ENCODE peak calls at places on chromosome 12, in four cellular contexts. I is choroid plexus epithelial cell, R is breast epithelium, E is heart left ventricle. V is an unnamed sample.

GRCh38 chr12:6767592-6768384 is 1.6 kb downstream of the PTMS start:
- DNase-seq in I (peak), R (peak), E (no peak), V (no peak)

GRCh38 chr12:56836800-56837663 is 73.9 kb downstream of the HSD17B6 start:
- DNase-seq in I (peak), R (no peak), E (no peak), V (no peak)

GRCh38 chr12:113005759-113006158 is 27.4 kb downstream of the OAS2 start:
- DNase-seq in I (no peak), R (no peak), E (no peak), V (no peak)

GRCh38 chr12:30794591-30795409 is 40.0 kb upstream of the CAPRIN2 start:
- DNase-seq in I (peak), R (no peak), E (peak), V (no peak)

GRCh38 chr12:12282761-12283160 is 15.9 kb upstream of the LRP6 start:
- DNase-seq in I (peak), R (no peak), E (no peak), V (no peak)

GRCh38 chr12:18462437-18462836 is 201.1 kb downstream of the PIK3C2G start:
- DNase-seq in I (peak), R (no peak), E (peak), V (no peak)

GRCh38 chr12:18217981-18218380 is 43.3 kb upstream of the PIK3C2G start:
- DNase-seq in I (no peak), R (no peak), E (no peak), V (no peak)

GRCh38 chr12:121968880-121969279 is 50.5 kb downstream of the CFAP251 start:
- DNase-seq in I (no peak), R (no peak), E (peak), V (no peak)

GRCh38 chr12:48973531-48973930 is 2.0 kb upstream of the WNT10B start:
- DNase-seq in I (no peak), R (no peak), E (no peak), V (no peak)

GRCh38 chr12:4244868-4245267 is 28.7 kb upstream of the CCND2 start:
- DNase-seq in I (no peak), R (no peak), E (no peak), V (no peak)

GRCh38 chr12:122871851-122872785 is 23.8 kb downstream of the VPS37B start:
- DNase-seq in I (peak), R (peak), E (peak), V (no peak)

GRCh38 chr12:66055837-66056319 is 74.7 kb downstream of the LLPH start:
- DNase-seq in I (no peak), R (no peak), E (no peak), V (no peak)

GRCh38 chr12:76679778-76680177 is 84.1 kb upstream of the ZDHHC17 start:
- DNase-seq in I (no peak), R (no peak), E (no peak), V (no peak)
- TF ChIP-seq CTCF in I (no peak), R (no peak), E (no peak), V (no peak)

DNA sequence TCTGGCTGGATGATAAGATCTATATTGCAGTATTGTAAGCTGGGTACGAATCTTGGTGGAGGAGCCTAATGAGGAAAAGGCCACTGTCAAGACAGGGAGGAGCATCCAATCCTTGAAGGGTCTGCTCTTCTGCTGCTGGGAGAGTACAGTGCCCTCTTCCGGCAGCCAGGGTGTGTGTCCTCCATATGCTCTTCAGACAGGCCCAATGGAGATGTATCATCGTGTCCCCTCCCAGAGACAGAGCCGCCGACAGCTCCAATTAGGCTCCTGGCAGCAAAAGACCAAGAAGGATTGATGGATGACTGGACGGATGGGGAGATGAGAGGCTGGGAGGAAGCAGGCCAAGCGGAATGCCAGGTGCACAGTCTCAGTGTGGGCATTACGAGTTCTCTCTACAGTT is 51.6 kb upstream of the PIWIL1 start:
- DNase-seq in I (no peak), R (no peak), E (no peak), V (no peak)
- TF ChIP-seq CTCF in I (no peak), R (no peak), E (no peak), V (no peak)

GRCh38 chr12:98656289-98657101 is 11.4 kb downstream of the APAF1 start:
- DNase-seq in I (no peak), R (no peak), E (no peak), V (no peak)

GRCh38 chr12:98653866-98654493 is 8.9 kb downstream of the APAF1 start:
- DNase-seq in I (peak), R (no peak), E (no peak), V (no peak)
- TF ChIP-seq CTCF in I (peak), R (no peak), E (peak), V (peak)

GRCh38 chr12:29088611-29089219 is 60.4 kb upstream of the FAR2 start:
- DNase-seq in I (peak), R (no peak), E (no peak), V (no peak)
- TF ChIP-seq CTCF in I (peak), R (no peak), E (no peak), V (no peak)

GRCh38 chr12:2163172-2163927 is 110.6 kb downstream of the CACNA1C start:
- DNase-seq in I (peak), R (peak), E (peak), V (no peak)
- TF ChIP-seq CTCF in I (no peak), R (no peak), E (peak), V (no peak)

GRCh38 chr12:29238822-29239291 is 89.8 kb downstream of the FAR2 start:
- DNase-seq in I (peak), R (no peak), E (no peak), V (no peak)

GRCh38 chr12:29242921-29243431 is 93.9 kb downstream of the FAR2 start:
- DNase-seq in I (no peak), R (no peak), E (no peak), V (no peak)

GRCh38 chr12:29239336-29239735 is 90.3 kb downstream of the FAR2 start:
- DNase-seq in I (no peak), R (no peak), E (no peak), V (no peak)

GRCh38 chr12:29240441-29240840 is 91.4 kb downstream of the FAR2 start:
- DNase-seq in I (no peak), R (no peak), E (no peak), V (no peak)

DNA sequence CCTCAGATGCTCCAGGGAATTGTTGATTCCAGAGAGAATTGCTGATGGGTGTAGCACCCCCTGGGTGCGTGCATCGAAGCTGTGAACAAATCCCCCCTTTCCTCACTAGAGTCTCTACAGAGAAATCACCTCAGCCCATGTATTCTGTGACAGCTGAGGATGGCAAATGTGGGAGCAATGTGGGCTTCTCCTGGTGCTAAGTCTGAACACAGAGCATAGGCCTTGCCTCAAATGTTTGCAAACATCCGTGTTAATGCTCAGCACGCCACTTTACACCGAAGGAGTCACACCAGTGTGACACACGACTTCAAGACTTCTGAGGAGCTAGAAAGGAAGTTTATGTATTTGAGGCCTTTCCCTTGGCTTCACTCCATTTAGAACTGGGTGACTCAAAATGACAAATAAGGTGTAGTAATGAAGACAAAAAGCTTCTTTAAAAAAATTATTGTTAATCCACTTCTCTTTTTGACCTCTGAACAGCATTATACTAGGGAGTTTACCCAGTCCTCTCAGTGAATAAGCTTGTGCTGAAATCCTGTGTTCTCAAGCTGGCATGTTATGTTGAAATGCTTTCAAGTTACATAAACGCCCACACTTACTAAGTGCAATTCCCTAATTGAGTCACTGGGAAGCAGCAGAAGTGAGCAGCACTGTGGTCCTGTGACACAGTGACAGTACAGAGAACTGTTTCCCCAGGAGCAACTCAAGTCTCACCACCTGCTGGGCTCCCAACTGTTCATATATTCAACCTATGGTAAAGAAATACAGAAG is 92.9 kb downstream of the FAR2 start:
- DNase-seq in I (peak), R (peak), E (peak), V (no peak)
- TF ChIP-seq CTCF in I (peak), R (no peak), E (no peak), V (no peak)

GRCh38 chr12:85955127-85955526 is 81.0 kb downstream of the NTS start:
- DNase-seq in I (peak), R (no peak), E (no peak), V (no peak)
- TF ChIP-seq CTCF in I (peak), R (no peak), E (peak), V (peak)

V was measured in mesothelial cell of epicardium.